ENCODE peak calls at places on chromosome 13, in nine cellular contexts. W, D, T, J, A, G, C, B and N are unnamed samples.

GRCh38 chr13:113209336-113209879 is at the start of gene CUL4A:
- DNase-seq in A (no peak), G (peak; percentile 88), T (peak; percentile 58), W (peak; percentile 96), C (peak; percentile 37), B (peak; percentile 76), J (peak; percentile 35), D (peak; percentile 80), N (peak; percentile 60)

GRCh38 chr13:34931572-34931971 is 10.5 kb upstream of the NBEA start:
- DNase-seq in W (no peak), D (no peak), G (no peak), A (no peak), T (no peak), B (no peak), C (no peak), J (no peak), N (no peak)

GRCh38 chr13:44866512-44866911 is 122.8 kb downstream of the NUFIP1 start:
- DNase-seq in J (no peak), W (no peak), C (no peak), A (no peak), T (no peak), D (no peak), G (no peak), B (no peak), N (no peak)

GRCh38 chr13:83937579-83937978 is 55.3 kb upstream of the SLITRK1 start:
- DNase-seq in T (no peak), J (no peak), W (no peak), A (no peak), D (no peak), C (no peak), G (no peak), B (no peak), N (no peak)

GRCh38 chr13:80039000-80039399 is 301.9 kb downstream of the SPRY2 start:
- DNase-seq in D (no peak), A (peak; percentile 25), T (no peak), B (no peak), C (no peak), J (no peak), W (no peak), G (no peak), N (no peak)

GRCh38 chr13:49046534-49046933 is 70.8 kb downstream of the FNDC3A start:
- DNase-seq in G (no peak), W (no peak), C (no peak), T (no peak), A (no peak), B (no peak), D (no peak), J (no peak), N (no peak)

GRCh38 chr13:99356216-99357089 is 49.3 kb upstream of the GPR183 start:
- DNase-seq in J (peak; percentile 57), G (no peak), T (peak; percentile 91), D (peak; percentile 34), B (no peak), A (no peak), W (no peak), C (peak; percentile 43), N (no peak)

GRCh38 chr13:48904668-48905290 is 70.9 kb upstream of the FNDC3A start:
- DNase-seq in D (no peak), W (no peak), B (no peak), A (no peak), C (no peak), T (no peak), J (no peak), G (no peak), N (no peak)

GRCh38 chr13:42279986-42280385 is 8.0 kb downstream of the AKAP11 start:
- DNase-seq in B (no peak), W (no peak), A (no peak), J (no peak), D (no peak), G (no peak), T (no peak), C (no peak), N (no peak)

GRCh38 chr13:20160346-20161274 is at the start of gene GJA3:
- DNase-seq in W (peak; percentile 19), B (peak; percentile 62), J (no peak), A (no peak), G (no peak), C (peak; percentile 10), T (peak; percentile 54), D (peak; percentile 61), N (no peak)

GRCh38 chr13:35810286-35810685 is 320.9 kb downstream of the DCLK1 start:
- DNase-seq in J (no peak), C (no peak), B (no peak), T (no peak), W (peak; percentile 6), D (no peak), G (no peak), A (no peak), N (no peak)

GRCh38 chr13:44244288-44244687 is 129.3 kb upstream of the SERP2 start:
- DNase-seq in G (no peak), A (no peak), D (no peak), C (no peak), T (no peak), W (no peak), J (no peak), B (no peak), N (no peak)

GRCh38 chr13:31950121-31950810 is 81.3 kb upstream of the FRY start:
- DNase-seq in W (no peak), J (no peak), T (no peak), C (no peak), D (no peak), A (no peak), B (no peak), G (no peak), N (no peak)

GRCh38 chr13:21106089-21106488 is 44.7 kb upstream of the LATS2 start:
- DNase-seq in G (no peak), W (no peak), J (no peak), B (no peak), A (no peak), C (no peak), D (no peak), T (no peak), N (no peak)

GRCh38 chr13:45850020-45850613 is 1.4 kb downstream of the SIAH3 start:
- DNase-seq in W (peak; percentile 25), A (no peak), G (no peak), J (no peak), C (no peak), T (no peak), B (no peak), D (no peak), N (no peak)

GRCh38 chr13:52846567-52847321 is 1.7 kb downstream of the PCDH8 start:
- DNase-seq in B (no peak), W (no peak), J (no peak), C (no peak), G (no peak), D (peak; percentile 34), A (no peak), T (no peak), N (no peak)

GRCh38 chr13:43835701-43836100 is 43.8 kb downstream of the CCDC122 start:
- DNase-seq in T (no peak), D (no peak), W (no peak), G (no peak), B (no peak), A (no peak), C (no peak), J (no peak), N (no peak)

GRCh38 chr13:25478186-25478585 is 106.4 kb downstream of the ATP8A2 start:
- DNase-seq in G (no peak), C (no peak), W (no peak), A (no peak), D (no peak), J (no peak), B (no peak), T (no peak), N (no peak)

GRCh38 chr13:92103673-92104296 is 705.4 kb downstream of the GPC5 start:
- DNase-seq in G (no peak), C (no peak), T (no peak), B (no peak), A (no peak), W (peak; percentile 84), D (no peak), J (no peak), N (no peak)

GRCh38 chr13:108083056-108083455 is 132.3 kb downstream of the LIG4 start:
- DNase-seq in C (no peak), W (no peak), D (no peak), B (no peak), G (no peak), T (no peak), A (no peak), J (no peak), N (no peak)

GRCh38 chr13:36882829-36883390 is 37.1 kb downstream of the SMAD9 start:
- DNase-seq in T (no peak), J (no peak), B (no peak), A (no peak), C (no peak), W (no peak), G (no peak), D (no peak), N (no peak)

GRCh38 chr13:40982772-40983171 is 36.3 kb downstream of the ELF1 start:
- DNase-seq in J (no peak), D (peak; percentile 76), W (no peak), A (peak; percentile 87), T (peak; percentile 80), C (peak; percentile 48), G (no peak), B (peak; percentile 37), N (peak; percentile 48)

GRCh38 chr13:86914757-86915156 is 756.4 kb upstream of the SLITRK5 start:
- DNase-seq in D (no peak), B (no peak), W (no peak), A (no peak), J (no peak), T (no peak), G (no peak), C (no peak), N (no peak)

GRCh38 chr13:76969488-76970365 is 21.4 kb downstream of the ACOD1 start:
- DNase-seq in A (no peak), J (no peak), B (no peak), G (no peak), T (no peak), D (no peak), C (no peak), W (no peak), N (no peak)

GRCh38 chr13:75362026-75362425 is 119.9 kb downstream of the TBC1D4 start:
- DNase-seq in J (no peak), B (no peak), T (no peak), C (no peak), A (no peak), D (no peak), W (no peak), G (no peak), N (no peak)

GRCh38 chr13:59837101-59837500 is 326.6 kb downstream of the DIAPH3 start:
- DNase-seq in G (no peak), T (no peak), B (no peak), J (no peak), D (no peak), A (no peak), C (no peak), W (no peak), N (no peak)

GRCh38 chr13:77928909-77929308 is 10.3 kb upstream of the EDNRB start:
- DNase-seq in C (no peak), W (no peak), D (no peak), G (no peak), A (peak; percentile 24), T (no peak), J (no peak), B (no peak), N (no peak)

GRCh38 chr13:100196380-100196779 is 107.5 kb downstream of the PCCA start:
- DNase-seq in A (no peak), W (no peak), G (no peak), J (no peak), C (no peak), D (no peak), T (no peak), B (no peak), N (no peak)

GRCh38 chr13:27599845-27600553 is 20.3 kb downstream of the LNX2 start:
- DNase-seq in J (no peak), A (no peak), C (no peak), G (peak; percentile 6), W (no peak), B (no peak), D (no peak), T (no peak), N (no peak)